ENCODE peak calls at places on chromosomes 12 and 14, in seven cellular contexts. L is suprapubic skin; H is neural progenitor cell; O is thoracic aorta; V is CD4-positive, alpha-beta T cell; J is upper lobe of right lung; N is cardiac fibroblast. M is an unnamed sample.

GRCh38 chr12:75979181-75979580 is 52.4 kb downstream of the PHLDA1 start:
- DNase-seq in N (peak), H (no peak), J (no peak), L (no peak), V (no peak), O (no peak), M (no peak)

GRCh38 chr14:50410921-50411320 is 14.2 kb upstream of the CDKL1 start:
- DNase-seq in J (no peak), L (no peak), O (no peak), V (no peak), N (peak), H (no peak), M (no peak)

GRCh38 chr12:61502179-61502578 is 758.0 kb upstream of the USP15 start:
- DNase-seq in L (no peak), V (no peak), J (no peak), O (no peak), N (no peak), H (no peak), M (no peak)

GRCh38 chr12:120909633-120910318 is 5.6 kb upstream of the SPPL3 start:
- DNase-seq in H (no peak), N (no peak), O (no peak), J (no peak), L (no peak), V (no peak), M (no peak)

GRCh38 chr12:29818925-29819324 is 35.2 kb upstream of the TMTC1 start:
- DNase-seq in N (no peak), V (no peak), O (no peak), J (no peak), H (no peak), L (no peak), M (no peak)

GRCh38 chr12:54371328-54372112 is 7.2 kb upstream of the GPR84 start:
- DNase-seq in J (no peak), V (no peak), N (no peak), H (no peak), L (no peak), O (no peak), M (no peak)

GRCh38 chr14:103385994-103386491 is 828 bp downstream of the MARK3 start:
- DNase-seq in O (no peak), J (no peak), N (peak), L (no peak), H (peak), V (peak), M (peak)

GRCh38 chr14:24296341-24297157 is 3.0 kb downstream of the DHRS1 start:
- DNase-seq in L (peak), O (peak), H (peak), V (peak), J (no peak), N (peak), M (no peak)

GRCh38 chr12:49937639-49938300 is 12.8 kb upstream of the AQP2 start:
- DNase-seq in L (no peak), H (no peak), N (no peak), V (no peak), J (peak), O (no peak), M (no peak)

GRCh38 chr12:74292351-74293194 is 245.1 kb upstream of the ATXN7L3B start:
- DNase-seq in L (no peak), O (no peak), N (no peak), V (no peak), H (no peak), J (no peak), M (no peak)

GRCh38 chr12:113310489-113310888 is 24.4 kb downstream of the SLC8B1 start:
- DNase-seq in N (no peak), O (no peak), L (no peak), J (no peak), V (no peak), H (no peak), M (no peak)
- TF ChIP-seq CTCF in N (no peak), O (no peak), L (no peak), J (peak), V (no peak), H (peak), M (no peak)

DNA sequence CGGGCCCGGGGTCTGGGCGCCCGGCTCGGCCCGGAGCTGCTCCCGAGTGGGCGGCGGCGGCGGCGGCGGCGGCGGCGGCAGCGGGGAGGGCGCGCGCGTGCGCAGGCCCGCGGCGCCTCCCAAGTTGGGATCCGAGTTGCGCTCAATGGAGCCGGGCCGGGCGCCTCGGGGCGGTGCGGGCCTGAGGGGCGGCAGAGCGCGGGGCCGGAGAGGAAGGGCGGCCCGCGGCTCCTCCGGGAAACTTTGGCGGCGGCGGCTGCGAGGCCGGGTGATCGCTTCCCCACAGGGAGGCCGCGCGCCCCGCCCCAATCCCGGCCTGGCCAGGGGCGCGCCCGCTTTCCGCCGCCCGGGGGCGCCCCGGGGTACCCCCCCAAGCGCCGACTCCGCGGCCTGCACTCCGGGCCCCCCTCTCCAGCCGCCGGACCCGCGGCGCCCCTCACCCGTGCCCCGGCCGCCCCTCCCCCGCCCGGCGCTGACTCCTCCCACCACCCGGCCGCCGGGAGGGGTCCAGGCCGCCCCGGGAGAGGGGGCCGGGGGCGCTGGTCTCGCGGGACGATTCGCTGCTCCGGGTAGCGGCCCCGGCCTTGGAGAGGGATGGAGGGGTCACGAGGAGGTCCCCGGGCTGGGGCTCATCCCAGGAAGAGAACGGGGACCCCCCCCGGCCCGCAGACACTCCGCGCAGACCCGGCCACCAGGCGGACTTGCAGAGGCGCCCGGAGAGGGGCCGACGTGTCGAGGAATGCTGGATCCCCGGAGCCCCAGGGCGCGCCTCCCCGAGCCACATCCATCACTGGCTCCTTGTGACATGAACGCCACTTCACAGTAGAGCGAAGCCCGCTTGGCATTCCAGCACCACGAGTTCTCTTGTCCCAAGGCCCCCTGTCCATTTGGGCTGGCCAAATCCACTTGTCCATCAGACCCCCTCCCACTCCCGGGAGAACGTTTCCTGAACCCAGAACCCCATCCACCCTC is at the start of gene RILPL1:
- DNase-seq in H (peak), J (peak), N (peak), L (peak), V (no peak), O (peak), M (peak)
- TF ChIP-seq CTCF in H (peak), J (peak), N (peak), L (peak), V (peak), O (peak), M (peak)

GRCh38 chr12:109738209-109738608 is 24.6 kb downstream of the FAM222A start:
- DNase-seq in V (no peak), H (no peak), N (no peak), J (no peak), L (peak), O (no peak), M (peak)

GRCh38 chr12:109741286-109741969 is 27.8 kb downstream of the FAM222A start:
- DNase-seq in J (peak), H (no peak), V (no peak), O (no peak), L (peak), N (no peak), M (no peak)

GRCh38 chr12:109740694-109741245 is 27.1 kb downstream of the FAM222A start:
- DNase-seq in V (no peak), L (peak), H (no peak), J (peak), O (no peak), N (no peak), M (no peak)

GRCh38 chr12:109738878-109739665 is 25.4 kb downstream of the FAM222A start:
- DNase-seq in V (no peak), H (no peak), N (peak), J (peak), O (no peak), L (peak), M (no peak)

DNA sequence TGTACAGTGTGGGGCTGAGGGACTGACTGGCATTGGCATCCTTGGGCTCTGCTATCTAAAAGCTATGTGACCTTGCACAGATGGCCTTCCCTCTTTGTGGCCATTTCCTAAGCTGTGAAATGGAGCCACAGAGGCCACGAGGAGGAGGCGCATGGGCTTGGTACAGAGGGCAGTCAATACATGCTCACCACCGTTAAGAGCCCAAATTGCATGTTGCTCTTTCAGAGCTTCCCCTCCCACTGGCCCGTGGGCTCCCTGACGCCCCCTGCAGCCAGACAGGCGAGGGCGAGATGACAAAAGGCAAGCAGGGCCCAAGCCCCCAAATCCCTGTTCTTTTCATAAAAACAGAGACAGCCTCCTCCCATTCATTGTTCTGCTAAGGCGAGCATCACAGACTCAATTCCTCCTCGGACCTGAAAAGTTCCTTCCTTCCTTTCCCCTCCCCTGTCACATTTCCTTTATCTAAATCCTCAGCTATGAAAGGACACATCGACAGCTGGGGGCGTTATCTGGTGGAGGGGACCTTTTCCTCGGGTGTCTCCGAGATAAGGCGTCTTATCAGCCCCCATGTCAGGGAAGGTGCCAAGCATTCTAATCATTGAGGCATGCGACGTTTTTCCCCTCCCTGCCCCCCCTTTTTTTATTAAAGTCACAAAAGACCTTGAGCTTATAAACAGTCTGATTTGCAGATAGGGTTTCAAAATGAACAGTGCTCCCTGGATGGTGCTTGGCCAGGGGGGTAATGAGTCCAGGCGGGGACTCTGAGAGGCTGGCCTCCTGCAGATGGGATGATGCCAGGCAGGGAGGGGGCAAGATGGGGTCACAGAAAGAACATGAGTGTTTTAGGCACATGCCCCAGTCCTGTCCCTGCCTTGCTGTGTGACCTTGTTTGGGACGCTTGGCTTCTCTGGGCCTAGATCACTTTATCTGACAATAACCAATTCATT is 26.4 kb downstream of the FAM222A start:
- DNase-seq in V (no peak), O (no peak), H (peak), L (no peak), N (no peak), J (peak), M (no peak)
- TF ChIP-seq CTCF in V (no peak), O (no peak), H (peak), L (no peak), N (peak), J (peak), M (peak)

GRCh38 chr14:99348816-99349609 is 77.0 kb upstream of the BCL11B start:
- DNase-seq in N (no peak), V (no peak), H (no peak), O (no peak), J (peak), L (peak), M (no peak)

GRCh38 chr14:99350751-99351150 is 78.8 kb upstream of the BCL11B start:
- DNase-seq in L (no peak), N (no peak), V (no peak), H (no peak), J (peak), O (no peak), M (no peak)

GRCh38 chr14:99352688-99353280 is 80.8 kb upstream of the BCL11B start:
- DNase-seq in O (no peak), H (no peak), L (no peak), V (no peak), J (peak), N (no peak), M (no peak)

GRCh38 chr14:99349721-99350495 is 77.9 kb upstream of the BCL11B start:
- DNase-seq in O (no peak), J (peak), H (no peak), V (no peak), L (no peak), N (no peak), M (no peak)

GRCh38 chr14:99351166-99352007 is 79.4 kb upstream of the BCL11B start:
- DNase-seq in H (no peak), V (no peak), N (no peak), L (no peak), O (no peak), J (peak), M (no peak)
- TF ChIP-seq CTCF in H (no peak), V (no peak), N (no peak), L (no peak), O (no peak), J (no peak), M (peak)

M was measured in progenitor cell of endocrine pancreas.